ENCODE peak calls at places on chromosome 15, in seven cellular contexts. One of them, this sample, is unnamed.

GRCh38 chr15:45790325-45790943 is 155.6 kb downstream of the SQOR start:
- DNase-seq in HAP-1: peak; percentile 48
- DNase-seq in stimulated activated CD8-positive, alpha-beta memory T cell treated with anti-CD3 and anti-CD28 coated beads, Interleukin-15, amount 100 ng/mL, for 24 hours: no peak
- DNase-seq in activated CD4-positive, alpha-beta T cell treated with anti-CD3 and anti-CD28 coated beads for 1 hour: no peak
- DNase-seq in CD4-positive, alpha-beta T cell: no peak
- DNase-seq in AG10803: peak; percentile 11
- DNase-seq in mesothelial cell of epicardium: no peak
- DNase-seq in this sample: peak; percentile 2

GRCh38 chr15:69080203-69080957 is 65.9 kb downstream of the NOX5 start:
- DNase-seq in activated CD4-positive, alpha-beta T cell treated with anti-CD3 and anti-CD28 coated beads for 1 hour: no peak
- DNase-seq in mesothelial cell of epicardium: no peak
- DNase-seq in CD4-positive, alpha-beta T cell: no peak
- DNase-seq in HAP-1: no peak
- DNase-seq in stimulated activated CD8-positive, alpha-beta memory T cell treated with anti-CD3 and anti-CD28 coated beads, Interleukin-15, amount 100 ng/mL, for 24 hours: no peak
- DNase-seq in AG10803: no peak
- DNase-seq in this sample: no peak

GRCh38 chr15:51775967-51776816 is 24.8 kb downstream of the TMOD2 start:
- DNase-seq in AG10803: peak; percentile 44
- DNase-seq in CD4-positive, alpha-beta T cell: peak; percentile 45
- DNase-seq in stimulated activated CD8-positive, alpha-beta memory T cell treated with anti-CD3 and anti-CD28 coated beads, Interleukin-15, amount 100 ng/mL, for 24 hours: no peak
- DNase-seq in mesothelial cell of epicardium: no peak
- DNase-seq in activated CD4-positive, alpha-beta T cell treated with anti-CD3 and anti-CD28 coated beads for 1 hour: peak; percentile 21
- DNase-seq in HAP-1: peak; percentile 66
- DNase-seq in this sample: peak; percentile 15

GRCh38 chr15:48634934-48635333 is 10.6 kb downstream of the FBN1 start:
- DNase-seq in stimulated activated CD8-positive, alpha-beta memory T cell treated with anti-CD3 and anti-CD28 coated beads, Interleukin-15, amount 100 ng/mL, for 24 hours: no peak
- DNase-seq in AG10803: peak; percentile 59
- DNase-seq in mesothelial cell of epicardium: no peak
- DNase-seq in activated CD4-positive, alpha-beta T cell treated with anti-CD3 and anti-CD28 coated beads for 1 hour: no peak
- DNase-seq in CD4-positive, alpha-beta T cell: no peak
- DNase-seq in HAP-1: no peak
- DNase-seq in this sample: no peak

GRCh38 chr15:45225506-45226273 is 26.3 kb upstream of the SLC28A2 start:
- DNase-seq in stimulated activated CD8-positive, alpha-beta memory T cell treated with anti-CD3 and anti-CD28 coated beads, Interleukin-15, amount 100 ng/mL, for 24 hours: no peak
- DNase-seq in HAP-1: peak; percentile 23
- DNase-seq in activated CD4-positive, alpha-beta T cell treated with anti-CD3 and anti-CD28 coated beads for 1 hour: no peak
- DNase-seq in AG10803: no peak
- DNase-seq in mesothelial cell of epicardium: no peak
- DNase-seq in CD4-positive, alpha-beta T cell: no peak
- DNase-seq in this sample: no peak

GRCh38 chr15:90231028-90232017 is 2.4 kb downstream of the CIB1 start:
- DNase-seq in CD4-positive, alpha-beta T cell: peak; percentile 81
- DNase-seq in mesothelial cell of epicardium: no peak
- DNase-seq in activated CD4-positive, alpha-beta T cell treated with anti-CD3 and anti-CD28 coated beads for 1 hour: peak; percentile 70
- DNase-seq in AG10803: no peak
- DNase-seq in HAP-1: no peak
- DNase-seq in stimulated activated CD8-positive, alpha-beta memory T cell treated with anti-CD3 and anti-CD28 coated beads, Interleukin-15, amount 100 ng/mL, for 24 hours: peak; percentile 20
- DNase-seq in this sample: no peak

GRCh38 chr15:62512906-62513305 is 347.8 kb upstream of the C2CD4B start:
- DNase-seq in stimulated activated CD8-positive, alpha-beta memory T cell treated with anti-CD3 and anti-CD28 coated beads, Interleukin-15, amount 100 ng/mL, for 24 hours: no peak
- DNase-seq in AG10803: no peak
- DNase-seq in activated CD4-positive, alpha-beta T cell treated with anti-CD3 and anti-CD28 coated beads for 1 hour: no peak
- DNase-seq in HAP-1: no peak
- DNase-seq in CD4-positive, alpha-beta T cell: no peak
- DNase-seq in mesothelial cell of epicardium: no peak
- DNase-seq in this sample: no peak

GRCh38 chr15:96554541-96554940 is 224.0 kb downstream of the NR2F2 start:
- DNase-seq in stimulated activated CD8-positive, alpha-beta memory T cell treated with anti-CD3 and anti-CD28 coated beads, Interleukin-15, amount 100 ng/mL, for 24 hours: no peak
- DNase-seq in CD4-positive, alpha-beta T cell: no peak
- DNase-seq in AG10803: no peak
- DNase-seq in mesothelial cell of epicardium: no peak
- DNase-seq in activated CD4-positive, alpha-beta T cell treated with anti-CD3 and anti-CD28 coated beads for 1 hour: no peak
- DNase-seq in HAP-1: no peak
- DNase-seq in this sample: no peak

GRCh38 chr15:80179025-80179759 is 26.4 kb downstream of the FAH start:
- DNase-seq in stimulated activated CD8-positive, alpha-beta memory T cell treated with anti-CD3 and anti-CD28 coated beads, Interleukin-15, amount 100 ng/mL, for 24 hours: no peak
- DNase-seq in mesothelial cell of epicardium: no peak
- DNase-seq in CD4-positive, alpha-beta T cell: no peak
- DNase-seq in AG10803: peak; percentile 83
- DNase-seq in activated CD4-positive, alpha-beta T cell treated with anti-CD3 and anti-CD28 coated beads for 1 hour: no peak
- DNase-seq in HAP-1: no peak
- DNase-seq in this sample: no peak

GRCh38 chr15:60745469-60745971 is 266.6 kb upstream of the ICE2 start:
- DNase-seq in AG10803: peak; percentile 56
- DNase-seq in mesothelial cell of epicardium: no peak
- DNase-seq in HAP-1: no peak
- DNase-seq in stimulated activated CD8-positive, alpha-beta memory T cell treated with anti-CD3 and anti-CD28 coated beads, Interleukin-15, amount 100 ng/mL, for 24 hours: no peak
- DNase-seq in CD4-positive, alpha-beta T cell: no peak
- DNase-seq in activated CD4-positive, alpha-beta T cell treated with anti-CD3 and anti-CD28 coated beads for 1 hour: no peak
- DNase-seq in this sample: no peak

GRCh38 chr15:89127054-89127702 is 38.9 kb downstream of the ABHD2 start:
- DNase-seq in mesothelial cell of epicardium: no peak
- DNase-seq in stimulated activated CD8-positive, alpha-beta memory T cell treated with anti-CD3 and anti-CD28 coated beads, Interleukin-15, amount 100 ng/mL, for 24 hours: no peak
- DNase-seq in CD4-positive, alpha-beta T cell: no peak
- DNase-seq in HAP-1: no peak
- DNase-seq in AG10803: no peak
- DNase-seq in activated CD4-positive, alpha-beta T cell treated with anti-CD3 and anti-CD28 coated beads for 1 hour: no peak
- DNase-seq in this sample: no peak

This sample was measured in NCI-H2227 treated with DMSO at 0.1 percent for 48 hours.